ENCODE peak calls at places on chromosomes 5 and 9, in eight cellular contexts. O is left ventricle myocardium inferior, P is lower lobe of right lung, X is tibial nerve, V is GM23248, R is H1, L is aorta, J is cardiac muscle cell. B is an unnamed sample. For H3K9me3 and H3K36me3, the result is how much of the 10 kb centered on the place peaks cover.

GRCh38 chr5:63211413-63212132 is 633.0 kb downstream of the LRRC70 start:
- DNase-seq in P (no peak), V (no peak), X (no peak), O (no peak), R (no peak), J (no peak), L (no peak), B (no peak)

GRCh38 chr9:69476797-69477196 is 151.8 kb downstream of the ENTREP1 start:
- DNase-seq in R (no peak), X (no peak), O (no peak), V (no peak), L (no peak), J (no peak), P (no peak), B (no peak)

GRCh38 chr9:113624721-113625120 is 161.2 kb downstream of the RGS3 start:
- DNase-seq in R (no peak), O (peak), J (no peak), X (no peak), V (peak), P (no peak), L (peak), B (no peak)

GRCh38 chr5:14250094-14250777 is 107.1 kb downstream of the TRIO start:
- DNase-seq in X (peak), O (peak), R (no peak), P (peak), J (no peak), V (peak), L (peak), B (no peak)

GRCh38 chr5:43315262-43315661 is 2.0 kb upstream of the HMGCS1 start:
- DNase-seq in V (peak), P (no peak), L (no peak), X (no peak), O (no peak), J (no peak), R (no peak), B (no peak)

GRCh38 chr9:2628926-2629325 is 7.3 kb downstream of the VLDLR start:
- DNase-seq in L (no peak), V (peak), R (no peak), O (no peak), X (no peak), P (no peak), J (no peak), B (no peak)

GRCh38 chr5:150411245-150411979 is 1.3 kb downstream of the CD74 start:
- DNase-seq in X (peak), R (no peak), O (peak), J (peak), V (peak), P (peak), L (peak), B (peak)

GRCh38 chr9:78320875-78321496 is 24.1 kb downstream of the PSAT1 start:
- DNase-seq in V (no peak), X (no peak), R (no peak), J (peak), P (no peak), O (no peak), L (no peak), B (no peak)

GRCh38 chr5:148833122-148833521 is 6.7 kb downstream of the ADRB2 start:
- DNase-seq in V (no peak), X (no peak), P (no peak), J (peak), L (no peak), R (no peak), O (no peak), B (no peak)

GRCh38 chr5:131630208-131630962 is 4.6 kb downstream of the RAPGEF6 start:
- DNase-seq in X (no peak), O (no peak), J (no peak), P (no peak), R (no peak), V (no peak), L (no peak), B (no peak)

GRCh38 chr9:5263568-5264218 is 32.5 kb downstream of the INSL4 start:
- DNase-seq in V (peak), R (no peak), O (no peak), J (peak), X (no peak), P (no peak), L (no peak), B (no peak)

GRCh38 chr9:33349743-33350142 is 52.6 kb downstream of the AQP7 start:
- DNase-seq in R (no peak), X (no peak), L (no peak), O (no peak), P (no peak), J (no peak), V (peak), B (no peak)

GRCh38 chr5:142192799-142193428 is 84.3 kb downstream of the NDFIP1 start:
- DNase-seq in V (no peak), R (no peak), J (no peak), X (no peak), L (peak), P (no peak), O (peak), B (no peak)

GRCh38 chr5:73902327-73903051 is 276.5 kb downstream of the ARHGEF28 start:
- DNase-seq in R (peak), V (peak), O (no peak), J (peak), P (no peak), X (no peak), L (no peak), B (no peak)

GRCh38 chr5:156694556-156694955 is 155.5 kb upstream of the PPP1R2B start:
- DNase-seq in J (no peak), V (no peak), P (no peak), X (no peak), O (no peak), R (no peak), L (no peak), B (no peak)

GRCh38 chr5:73606206-73606753 is 19.7 kb upstream of the ARHGEF28 start:
- DNase-seq in J (no peak), O (no peak), R (no peak), P (no peak), V (no peak), L (no peak), X (no peak), B (no peak)

GRCh38 chr9:35834260-35835215 is 5.5 kb downstream of the TMEM8B start:
- DNase-seq in O (no peak), X (no peak), J (no peak), L (no peak), V (no peak), P (no peak), R (no peak), B (no peak)

GRCh38 chr9:124695280-124695890 is 75.7 kb downstream of the NR6A1 start:
- DNase-seq in V (peak), L (no peak), R (no peak), P (no peak), J (no peak), O (no peak), X (no peak), B (no peak)

GRCh38 chr9:128393971-128394370 is 22.8 kb downstream of the URM1 start:
- DNase-seq in R (no peak), L (no peak), J (no peak), V (no peak), X (no peak), O (no peak), P (no peak), B (no peak)

GRCh38 chr5:133552925-133553525 is 59.3 kb downstream of the FSTL4 start:
- DNase-seq in V (peak), X (peak), O (no peak), R (peak), L (peak), J (peak), P (peak), B (peak)

GRCh38 chr5:73250645-73251044 is 77.7 kb downstream of the TMEM174 start:
- DNase-seq in L (peak), R (no peak), X (no peak), J (no peak), V (no peak), O (no peak), P (no peak), B (no peak)

GRCh38 chr5:4215143-4215542 is 619.5 kb downstream of the IRX1 start:
- DNase-seq in R (no peak), V (no peak), L (no peak), O (no peak), P (no peak), X (no peak), J (no peak), B (no peak)
- H3K9me3 ChIP-seq in R (under half), V (under half), L (under half), O (under half), P (under half), X (under half), J (under half), B (under half)

GRCh38 chr5:10377081-10377480 is 23.6 kb downstream of the MARCHF6 start:
- DNase-seq in X (no peak), L (no peak), O (no peak), V (no peak), R (no peak), P (no peak), J (no peak), B (no peak)

GRCh38 chr5:10372726-10373709 is 19.5 kb downstream of the MARCHF6 start:
- DNase-seq in X (no peak), L (no peak), R (no peak), V (peak), O (no peak), J (no peak), P (no peak), B (no peak)

GRCh38 chr5:10374623-10375022 is 21.1 kb downstream of the MARCHF6 start:
- DNase-seq in P (no peak), J (no peak), O (no peak), R (no peak), X (no peak), L (no peak), V (no peak), B (no peak)

GRCh38 chr5:10374032-10374431 is 20.5 kb downstream of the MARCHF6 start:
- DNase-seq in J (no peak), O (no peak), R (no peak), V (no peak), X (no peak), L (no peak), P (no peak), B (no peak)

GRCh38 chr5:10376530-10376929 is 23.0 kb downstream of the MARCHF6 start:
- DNase-seq in P (no peak), X (no peak), V (no peak), L (no peak), J (no peak), O (no peak), R (no peak), B (no peak)
- H3K36me3 ChIP-seq in P (under half), X (under half), V (under half), L (under half), J (under half), O (under half), R (under half), B (under half)

GRCh38 chr5:2892601-2893000 is 141.1 kb upstream of the IRX2 start:
- DNase-seq in L (no peak), V (no peak), P (no peak), J (no peak), O (no peak), R (no peak), X (no peak), B (no peak)

GRCh38 chr5:2889946-2890475 is 138.5 kb upstream of the IRX2 start:
- DNase-seq in V (no peak), X (no peak), P (no peak), O (no peak), L (no peak), R (no peak), J (no peak), B (no peak)

GRCh38 chr5:2894347-2895135 is 143.1 kb upstream of the IRX2 start:
- DNase-seq in V (no peak), R (no peak), L (no peak), J (peak), P (no peak), O (no peak), X (no peak), B (peak)

GRCh38 chr5:2888520-2889060 is 137.1 kb upstream of the IRX2 start:
- DNase-seq in X (no peak), R (no peak), L (no peak), J (no peak), O (no peak), P (no peak), V (no peak), B (no peak)

DNA sequence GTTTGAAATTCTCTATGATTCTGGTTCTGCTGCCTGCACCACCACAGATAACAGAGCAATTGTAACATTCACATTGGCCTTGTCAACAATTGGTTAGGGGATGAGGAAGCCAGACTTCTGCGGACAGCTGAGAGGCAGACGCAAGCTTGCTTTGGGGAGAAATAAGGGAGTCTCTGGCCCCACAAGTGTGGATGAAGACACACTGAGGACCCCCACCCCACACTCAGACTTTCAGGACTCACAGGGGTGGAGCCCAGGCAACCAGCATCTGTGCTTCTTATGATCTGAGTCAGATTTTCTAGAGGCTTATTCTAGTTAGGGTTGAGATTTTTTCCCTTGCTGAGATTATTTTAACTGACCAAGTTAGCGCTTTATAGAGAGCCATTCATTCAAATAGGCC is 140.3 kb upstream of the IRX2 start:
- DNase-seq in P (no peak), X (no peak), J (no peak), L (no peak), R (no peak), O (no peak), V (no peak), B (peak)
- H3K9me3 ChIP-seq in P (under half), X (under half), J (under half), L (under half), R (under half), O (under half), V (under half), B (under half)

GRCh38 chr5:69113851-69114250 is 20.0 kb downstream of the SLC30A5 start:
- DNase-seq in R (no peak), O (no peak), P (no peak), L (no peak), X (no peak), J (no peak), V (peak), B (no peak)
- H3K36me3 ChIP-seq in R (under half), O (half or more), P (half or more), L (under half), X (under half), J (under half), V (half or more), B (under half)

B was measured in CD8-positive, alpha-beta T cell.